ENCODE peak calls at places on chromosomes 4 and X, in eight cellular contexts. C is cardiac muscle cell, O is OCI-LY7, K is A549, Z is MM.1S, X is thyroid gland, S is stomach, D is breast epithelium. B is an unnamed sample.

GRCh38 chr4:113467581-113467980 is 294.0 kb downstream of the CAMK2D start:
- DNase-seq in K (no peak), O (no peak), S (no peak), X (no peak), Z (no peak), D (no peak), C (no peak), B (no peak)

GRCh38 chr4:73619351-73619750 is 885 bp downstream of the RASSF6 start:
- DNase-seq in C (no peak), D (no peak), O (peak; percentile 70), Z (no peak), S (no peak), X (no peak), K (no peak), B (no peak)

GRCh38 chr4:112589207-112589606 is 47.5 kb downstream of the ZGRF1 start:
- DNase-seq in C (no peak), D (no peak), X (no peak), Z (no peak), S (no peak), O (no peak), K (peak; percentile 19), B (no peak)

GRCh38 chr4:133320576-133321170 is 171.6 kb downstream of the PCDH10 start:
- DNase-seq in C (peak; percentile 57), O (peak; percentile 21), Z (peak; percentile 43), S (no peak), D (no peak), K (peak; percentile 29), X (no peak), B (no peak)

GRCh38 chr4:26308573-26308972 is 12.2 kb upstream of the RBPJ start:
- DNase-seq in Z (no peak), K (no peak), C (no peak), S (no peak), O (no peak), D (no peak), X (no peak), B (no peak)

GRCh38 chr4:8310306-8310705 is 40.8 kb downstream of the HTRA3 start:
- DNase-seq in X (no peak), D (peak; percentile 9), C (no peak), S (no peak), O (no peak), Z (no peak), K (no peak), B (peak; percentile 20)

GRCh38 chrX:38220024-38220935 is at the start of gene SRPX:
- DNase-seq in X (peak; percentile 12), Z (peak; percentile 49), C (peak; percentile 65), O (no peak), K (peak; percentile 52), D (no peak), S (peak; percentile 29), B (no peak)

GRCh38 chrX:143437439-143437838 is 79.8 kb downstream of the SPANXN3 start:
- DNase-seq in X (no peak), K (peak; percentile 0), Z (peak; percentile 48), O (peak; percentile 5), S (no peak), D (no peak), C (peak; percentile 46), B (no peak)

GRCh38 chrX:30635630-30636029 is 17.6 kb upstream of the GK start:
- DNase-seq in O (peak; percentile 18), K (no peak), X (no peak), S (no peak), Z (no peak), D (no peak), C (peak; percentile 12), B (no peak)

GRCh38 chr4:2399216-2399615 is 19.2 kb downstream of the ZFYVE28 start:
- DNase-seq in D (no peak), O (no peak), X (no peak), K (no peak), Z (no peak), S (no peak), C (no peak), B (peak; percentile 38)

GRCh38 chr4:140579278-140579677 is 10.5 kb upstream of the UCP1 start:
- DNase-seq in K (no peak), C (no peak), S (no peak), D (no peak), X (peak; percentile 12), Z (no peak), O (no peak), B (no peak)

GRCh38 chr4:82784615-82785247 is 13.9 kb downstream of the SCD5 start:
- DNase-seq in S (no peak), X (no peak), O (no peak), D (no peak), K (no peak), Z (no peak), C (no peak), B (no peak)

GRCh38 chr4:111228874-111229273 is 606.0 kb upstream of the PITX2 start:
- DNase-seq in Z (no peak), C (no peak), O (no peak), X (no peak), S (no peak), K (no peak), D (no peak), B (no peak)

GRCh38 chr4:16516796-16517413 is 290.6 kb upstream of the TAPT1 start:
- DNase-seq in C (peak; percentile 70), S (peak; percentile 36), O (no peak), X (peak; percentile 77), D (no peak), K (no peak), Z (no peak), B (no peak)

GRCh38 chr4:677431-678293 is 3.3 kb downstream of the MYL5 start:
- DNase-seq in D (no peak), K (no peak), Z (no peak), S (peak; percentile 40), C (no peak), X (no peak), O (peak; percentile 71), B (no peak)

GRCh38 chrX:24925430-24925829 is 90.3 kb downstream of the ARX start:
- DNase-seq in K (no peak), S (no peak), Z (no peak), C (no peak), O (no peak), D (no peak), X (no peak), B (no peak)

GRCh38 chr4:72314869-72315268 is 254.2 kb downstream of the ADAMTS3 start:
- DNase-seq in D (no peak), C (peak; percentile 61), K (peak; percentile 1), X (peak; percentile 55), S (no peak), O (no peak), Z (no peak), B (no peak)

GRCh38 chrX:16946361-16946964 is at the start of gene REPS2:
- DNase-seq in C (peak; percentile 96), Z (peak; percentile 86), D (peak; percentile 86), O (peak; percentile 86), X (peak; percentile 91), K (peak; percentile 68), S (peak; percentile 92), B (peak; percentile 78)

GRCh38 chrX:49250066-49250465 is 14.4 kb downstream of the FOXP3 start:
- DNase-seq in X (no peak), Z (no peak), O (no peak), C (no peak), S (no peak), K (no peak), D (no peak), B (no peak)

GRCh38 chr4:103802766-103803165 is 83.0 kb upstream of the TACR3 start:
- DNase-seq in Z (no peak), D (no peak), X (no peak), O (no peak), K (no peak), S (no peak), C (no peak), B (no peak)
- TF ChIP-seq CTCF in Z (no peak), D (no peak), X (no peak), O (peak; percentile 29), K (no peak), S (no peak), C (no peak), B (no peak)

DNA sequence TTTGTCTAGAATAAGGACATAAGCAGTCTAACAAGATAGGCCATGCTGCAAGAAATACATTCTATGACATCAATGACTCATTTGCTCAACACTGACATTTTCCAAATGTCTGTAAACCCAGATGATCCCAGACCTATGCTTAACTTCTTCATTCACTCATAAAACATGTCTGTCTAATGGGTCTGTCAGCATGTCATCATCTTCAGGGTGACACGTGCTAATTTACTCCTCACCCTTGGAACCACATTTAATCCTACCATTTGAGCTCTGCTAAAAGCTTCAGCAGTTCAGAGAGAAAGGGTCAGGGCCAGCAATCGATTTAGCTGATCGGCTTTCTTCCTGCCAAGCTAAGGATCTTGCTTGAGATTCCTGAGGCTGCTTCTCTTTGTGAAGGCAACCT is 109.4 kb upstream of the MAP3K15 start:
- DNase-seq in D (no peak), S (no peak), K (no peak), C (no peak), X (no peak), Z (no peak), O (no peak), B (no peak)
- H3K4me1 ChIP-seq in D (no peaks in the 10 kb centered on the region), S (no peaks in the 10 kb centered on the region), K (peaks cover 42% of the 10 kb centered on the region), C (no peaks in the 10 kb centered on the region), X (peaks cover 2% of the 10 kb centered on the region), Z (peaks cover 7% of the 10 kb centered on the region), O (peaks cover 5% of the 10 kb centered on the region), B (peaks cover 25% of the 10 kb centered on the region)

DNA sequence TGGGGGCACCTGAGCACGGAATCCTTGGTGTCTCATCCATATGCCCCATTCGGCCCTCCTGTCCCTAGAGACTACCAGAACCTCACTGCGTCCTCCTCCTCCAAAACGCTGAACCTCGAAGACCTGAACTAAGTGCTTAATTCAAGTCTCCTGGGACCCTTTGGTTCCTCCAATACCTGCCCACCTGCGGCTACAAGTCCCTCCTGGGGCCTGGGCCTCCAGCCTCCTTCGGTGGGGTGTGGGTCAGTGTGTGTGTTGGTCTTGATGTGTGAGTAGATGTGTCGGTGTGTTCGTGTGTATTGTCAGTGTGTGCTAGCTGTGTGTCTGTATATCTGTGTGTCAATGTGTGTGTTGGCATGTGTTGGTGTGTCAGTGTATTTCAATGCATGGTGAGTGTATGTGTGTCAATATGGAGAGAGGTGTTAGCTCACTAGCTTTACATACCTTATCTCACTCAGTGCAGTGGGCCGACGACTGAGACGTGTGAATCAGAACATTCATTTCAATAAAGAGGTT is 2.6 kb upstream of the SEPTIN6 start:
- DNase-seq in O (peak; percentile 79), Z (no peak), K (no peak), S (no peak), D (no peak), X (no peak), C (no peak), B (no peak)
- H3K27ac ChIP-seq in O (peak overlapping the region; percentile 73), Z (no peak overlapping the region), K (no peak overlapping the region), S (no peak overlapping the region), D (no peak overlapping the region), X (no peak overlapping the region), C (no peak overlapping the region), B (no peak overlapping the region)

DNA sequence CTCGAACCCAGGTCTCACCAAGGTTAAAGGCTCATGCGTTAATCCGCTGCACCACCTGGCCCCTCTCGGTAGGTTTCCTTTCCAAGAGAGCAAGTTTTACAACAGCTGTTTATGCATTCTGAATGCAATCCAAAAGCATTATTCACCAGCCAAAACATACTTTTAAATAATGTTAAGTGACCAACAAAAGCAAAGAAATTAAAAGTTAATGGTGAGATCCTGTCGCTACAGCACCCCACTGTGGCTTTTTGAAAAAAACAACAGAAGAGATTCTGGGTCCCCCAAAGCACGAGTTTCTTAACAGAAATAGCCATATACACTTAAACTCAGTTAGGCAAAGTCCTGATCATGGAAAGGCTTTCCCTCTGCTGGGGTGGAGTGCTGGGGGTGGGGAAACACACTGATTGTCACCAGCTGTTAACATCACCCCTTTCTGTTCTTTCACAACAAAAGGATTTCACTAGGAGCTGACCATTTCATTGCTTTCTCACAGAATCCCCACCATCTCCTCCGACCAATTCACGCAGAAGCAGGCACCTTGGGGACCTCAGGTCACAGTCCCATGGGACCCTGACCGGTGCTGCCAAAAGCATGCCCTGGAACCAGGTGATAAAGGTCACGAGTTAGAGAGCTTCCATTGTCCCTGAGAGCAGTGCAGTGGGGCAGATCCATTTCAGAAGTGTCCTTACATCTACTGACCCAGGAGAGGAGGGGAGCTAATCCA is 51.2 kb downstream of the ZNF827 start:
- DNase-seq in S (no peak), Z (no peak), D (no peak), O (peak; percentile 26), X (no peak), K (no peak), C (no peak), B (no peak)
- TF ChIP-seq CTCF in S (no peak), Z (no peak), D (no peak), O (no peak), X (no peak), K (no peak), C (peak; percentile 16), B (peak; percentile 25)

B was measured in RWPE2.